ENCODE peak calls at places on chromosomes 7 and 10, in seven cellular contexts. K, T, C, Y, Q, A and U are unnamed samples.

GRCh38 chr10:132901351-132901750 is 41.0 kb downstream of the CFAP46 start:
- DNase-seq in T (no peak), K (no peak), Q (no peak), C (no peak), Y (no peak), A (no peak), U (no peak)

GRCh38 chr10:19930936-19931859 is 115.0 kb downstream of the PLXDC2 start:
- DNase-seq in T (peak), Q (peak), Y (no peak), K (no peak), C (peak), A (peak), U (no peak)

GRCh38 chr10:26486985-26487850 is 49.1 kb downstream of the APBB1IP start:
- DNase-seq in Y (peak), C (peak), Q (peak), A (peak), T (peak), K (no peak), U (no peak)

GRCh38 chr10:126207313-126207771 is 180.9 kb downstream of the ADAM12 start:
- DNase-seq in Y (no peak), C (peak), Q (no peak), K (no peak), A (peak), T (no peak), U (no peak)

GRCh38 chr10:29140991-29141390 is 147.9 kb upstream of the LYZL1 start:
- DNase-seq in A (peak), T (peak), Y (peak), Q (peak), C (peak), K (no peak), U (no peak)

GRCh38 chr10:51063659-51064535 is 10.4 kb upstream of the PRKG1 start:
- DNase-seq in Y (peak), K (no peak), A (peak), C (peak), Q (peak), T (no peak), U (no peak)

GRCh38 chr7:2567663-2568238 is 9.0 kb downstream of the IQCE start:
- DNase-seq in K (peak), C (peak), Q (no peak), Y (peak), A (peak), T (no peak), U (no peak)

GRCh38 chr10:3924344-3924743 is 139.3 kb upstream of the KLF6 start:
- DNase-seq in Q (peak), T (peak), A (peak), C (peak), Y (peak), K (no peak), U (no peak)

GRCh38 chr10:70958396-70958795 is 70.0 kb upstream of the PCBD1 start:
- DNase-seq in K (no peak), Q (no peak), C (no peak), T (peak), A (peak), Y (no peak), U (no peak)

GRCh38 chr10:121956111-121957061 is 18.6 kb downstream of the NSMCE4A start:
- DNase-seq in C (no peak), K (no peak), T (no peak), Q (no peak), A (peak), Y (no peak), U (no peak)

GRCh38 chr7:106616692-106617052 is 44.3 kb downstream of the CCDC71L start:
- DNase-seq in K (no peak), A (no peak), Y (no peak), T (no peak), Q (no peak), C (no peak), U (no peak)

GRCh38 chr10:121702351-121703320 is 104.4 kb upstream of the FGFR2 start:
- DNase-seq in C (peak), Y (peak), T (peak), A (peak), K (no peak), Q (no peak), U (no peak)

GRCh38 chr10:59905066-59905734 is 1.2 kb downstream of the CCDC6 start:
- DNase-seq in Y (no peak), C (no peak), T (no peak), Q (no peak), K (peak), A (peak), U (peak)

GRCh38 chr10:118729641-118730258 is 25.0 kb downstream of the CACUL1 start:
- DNase-seq in Y (no peak), C (no peak), Q (no peak), A (no peak), K (no peak), T (no peak), U (no peak)

GRCh38 chr7:110897538-110897937 is 193.4 kb upstream of the LRRN3 start:
- DNase-seq in Q (no peak), K (no peak), A (no peak), C (no peak), Y (no peak), T (no peak), U (no peak)

DNA sequence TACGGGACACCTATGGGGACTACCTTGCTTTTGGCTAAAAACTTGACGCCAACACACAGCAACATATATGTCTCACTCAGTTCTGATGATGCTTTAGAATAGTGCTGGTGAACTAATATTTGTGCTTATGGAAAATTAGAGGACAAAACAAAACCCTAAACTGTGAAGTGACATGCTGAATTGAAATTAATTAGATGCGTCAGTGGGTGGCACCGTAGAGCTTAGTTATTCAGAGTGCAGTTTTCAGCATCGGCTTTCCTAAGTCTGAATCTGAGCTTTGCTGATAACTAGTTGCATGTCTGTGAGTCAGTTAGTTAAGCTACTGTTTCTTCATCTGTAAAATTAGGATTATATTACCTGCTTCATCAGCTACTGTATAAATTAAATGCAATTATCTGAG is 245.0 kb upstream of the SORCS1 start:
- DNase-seq in K (no peak), C (peak), A (peak), T (no peak), Y (peak), Q (no peak), U (no peak)
- TF ChIP-seq CTCF in K (peak), C (peak), A (no peak), T (peak), Y (no peak), Q (no peak), U (peak)

DNA sequence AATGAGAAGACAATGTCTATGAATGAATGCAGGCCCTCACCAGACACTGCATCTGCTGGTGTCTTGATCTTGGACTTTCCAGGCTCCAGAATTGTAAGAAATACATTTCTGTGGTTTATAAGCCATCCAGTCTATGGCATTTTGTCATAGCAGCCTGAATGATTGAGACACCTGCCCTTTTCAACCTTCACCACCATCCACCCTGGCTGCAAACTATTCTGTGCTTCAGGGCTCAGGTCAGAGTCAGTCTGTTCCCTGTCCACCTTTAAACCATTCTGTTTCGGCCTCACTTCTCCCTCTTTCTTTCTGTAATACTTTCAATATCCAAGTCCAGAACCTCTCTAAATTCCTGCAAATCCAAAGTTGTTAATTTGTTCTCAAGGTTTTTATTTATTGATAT is 15.9 kb upstream of the CDK13 start:
- DNase-seq in K (no peak), Y (no peak), C (no peak), Q (no peak), A (no peak), T (no peak), U (no peak)
- TF ChIP-seq CTCF in K (no peak), Y (no peak), C (no peak), Q (no peak), A (no peak), T (no peak), U (no peak)

DNA sequence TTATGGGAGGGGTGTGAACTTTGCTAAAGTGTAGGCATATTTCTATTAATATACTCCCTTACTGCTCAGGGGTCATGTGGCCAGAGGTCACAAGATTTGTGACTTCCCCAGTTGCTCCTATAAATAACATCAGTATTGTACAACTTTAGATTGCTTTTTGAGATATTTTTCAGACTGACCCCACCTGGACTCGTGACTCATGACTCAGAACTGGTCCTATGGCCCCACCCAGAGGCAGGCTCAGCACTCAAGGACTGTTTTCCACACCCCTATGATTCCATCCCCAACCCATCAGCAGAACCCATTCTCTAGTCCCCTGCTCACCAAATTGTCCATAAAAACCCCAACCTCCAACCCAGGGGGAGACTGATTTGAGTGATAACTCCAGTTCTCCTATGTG is 2.7 kb upstream of the CUL2 start:
- DNase-seq in Y (no peak), Q (no peak), T (no peak), A (peak), C (no peak), K (no peak), U (no peak)
- TF ChIP-seq CTCF in Y (no peak), Q (no peak), T (no peak), A (no peak), C (no peak), K (no peak), U (no peak)

DNA sequence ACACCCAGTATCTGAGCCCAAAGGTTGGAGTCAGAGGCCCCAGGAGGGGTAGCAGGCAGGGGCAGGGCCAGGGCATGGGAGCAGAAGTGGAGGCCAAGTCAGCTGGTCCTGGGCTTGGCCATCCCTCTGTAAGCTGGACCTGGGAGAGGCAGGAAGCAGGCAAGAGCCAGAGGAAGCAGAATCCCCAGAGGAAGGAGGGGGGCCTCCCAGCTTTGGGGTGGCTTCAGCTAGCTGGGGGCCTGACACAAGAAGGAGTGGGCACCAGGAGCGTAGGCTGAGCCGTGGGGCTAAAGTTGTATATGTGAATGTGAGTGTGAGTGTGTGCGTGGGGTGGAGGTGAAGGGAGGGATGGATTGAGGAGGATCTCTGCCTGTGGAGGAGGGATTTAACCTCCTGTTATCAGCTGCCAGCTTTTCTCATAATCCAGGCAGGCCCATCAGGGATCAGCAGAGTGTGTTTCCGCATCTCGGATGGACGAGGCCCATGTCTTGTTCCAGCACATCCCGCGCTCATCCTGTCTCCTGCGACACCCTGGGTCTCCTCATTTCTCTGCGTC is 54.0 kb downstream of the NEURL1 start:
- DNase-seq in C (no peak), K (no peak), Q (no peak), T (no peak), Y (no peak), A (no peak), U (no peak)
- TF ChIP-seq CTCF in C (no peak), K (no peak), Q (no peak), T (no peak), Y (no peak), A (no peak), U (no peak)